ENCODE peak calls at places on chromosomes 3 and 15, in seven cellular contexts. R, S, D, T, Z, O and B are unnamed samples. For H3K36me3, the result is how much of the 10 kb centered on the place peaks cover.

GRCh38 chr3:149784064-149784704 is 8.2 kb downstream of the ANKUB1 start:
- DNase-seq in R (no peak), S (no peak), D (no peak), T (no peak), Z (peak), O (no peak), B (no peak)

GRCh38 chr15:62928242-62928995 is 114.1 kb upstream of the TPM1 start:
- DNase-seq in R (no peak), S (peak), D (no peak), T (peak), Z (peak), O (peak), B (peak)

GRCh38 chr15:75193976-75194375 is 7.7 kb upstream of the C15orf39 start:
- DNase-seq in R (no peak), S (no peak), D (no peak), T (no peak), Z (no peak), O (no peak), B (no peak)

GRCh38 chr3:492586-493296 is 296.2 kb downstream of the CHL1 start:
- DNase-seq in R (no peak), S (no peak), D (no peak), T (peak), Z (no peak), O (no peak), B (no peak)

GRCh38 chr3:4804161-4805058 is 174.8 kb upstream of the BHLHE40 start:
- DNase-seq in R (no peak), S (no peak), D (no peak), T (no peak), Z (no peak), O (no peak), B (no peak)

GRCh38 chr3:135242285-135242684 is 447.2 kb downstream of the EPHB1 start:
- DNase-seq in R (no peak), S (no peak), D (no peak), T (no peak), Z (no peak), O (no peak), B (no peak)

GRCh38 chr3:64022451-64023186 is 675 bp downstream of the PSMD6 start:
- DNase-seq in R (no peak), S (no peak), D (peak), T (peak), Z (no peak), O (peak), B (no peak)

GRCh38 chr3:142853270-142854163 is 35.4 kb downstream of the PCOLCE2 start:
- DNase-seq in R (no peak), S (no peak), D (no peak), T (peak), Z (peak), O (no peak), B (peak)

GRCh38 chr3:113117511-113118302 is 93.7 kb upstream of the BOC start:
- DNase-seq in R (no peak), S (no peak), D (no peak), T (peak), Z (peak), O (no peak), B (no peak)

DNA sequence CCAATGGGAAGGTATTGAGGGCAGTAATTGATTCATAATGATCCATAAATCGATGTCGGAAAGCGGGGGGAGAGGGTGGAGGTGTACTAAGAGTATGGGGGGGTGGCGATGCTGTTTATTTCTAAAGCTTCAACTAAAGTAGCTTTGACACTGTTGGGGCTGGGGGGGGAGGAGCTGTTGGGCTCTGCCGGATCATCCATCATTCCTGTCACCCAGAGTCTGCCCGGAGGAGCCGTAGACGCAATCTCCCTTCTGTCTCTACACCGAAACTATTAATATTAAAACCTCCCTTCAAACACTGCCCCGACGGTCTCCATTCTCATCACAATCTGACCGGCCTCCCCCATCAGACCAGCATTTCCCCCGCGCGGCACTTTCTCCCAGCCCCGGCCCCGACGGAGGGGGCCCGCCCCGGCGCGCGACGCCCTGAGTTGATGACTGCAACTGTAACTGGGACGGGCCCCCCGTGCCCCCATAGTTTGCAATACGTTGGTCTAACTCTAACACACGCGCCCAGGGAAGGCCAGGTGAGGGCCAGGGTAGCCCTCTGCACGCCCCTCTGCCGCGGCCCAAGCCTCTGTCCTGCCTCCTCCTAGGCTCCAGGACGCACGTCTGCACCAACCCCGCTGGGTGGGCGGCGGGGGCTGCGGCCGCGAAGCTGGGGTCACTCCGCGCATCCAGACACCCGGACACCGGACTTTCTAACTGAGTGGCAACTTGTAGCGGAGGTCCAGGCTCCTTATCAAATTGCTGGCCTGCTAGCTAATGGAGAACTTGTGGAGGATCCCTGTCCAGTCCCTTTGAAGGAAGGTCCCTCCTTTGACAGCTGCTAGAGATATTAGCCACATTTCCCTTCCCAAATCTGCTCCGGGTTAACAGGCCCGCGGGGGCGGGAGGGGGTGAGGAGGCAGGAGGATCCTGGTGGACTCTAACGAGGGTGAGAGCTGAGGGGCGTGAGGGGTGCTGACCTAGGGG is 212.0 kb downstream of the MEIS2 start:
- DNase-seq in R (no peak), S (no peak), D (no peak), T (no peak), Z (peak), O (no peak), B (no peak)
- H3K4me3 ChIP-seq in R (no peak), S (no peak), D (no peak), T (no peak), Z (peak), O (no peak), B (no peak)

GRCh38 chr15:64092864-64093626 is 593 bp downstream of the CIAO2A start:
- DNase-seq in R (peak), S (peak), D (peak), T (no peak), Z (peak), O (peak), B (no peak)
- TF ChIP-seq CTCF in R (no peak), S (no peak), D (no peak), T (no peak), Z (no peak), O (no peak), B (no peak)

GRCh38 chr15:52217186-52217585 is 26.0 kb upstream of the GNB5 start:
- DNase-seq in R (no peak), S (no peak), D (peak), T (peak), Z (no peak), O (no peak), B (no peak)

GRCh38 chr15:52221730-52222129 is 30.5 kb upstream of the GNB5 start:
- DNase-seq in R (no peak), S (no peak), D (no peak), T (no peak), Z (no peak), O (no peak), B (no peak)

GRCh38 chr15:52220896-52221660 is 29.9 kb upstream of the GNB5 start:
- DNase-seq in R (no peak), S (no peak), D (no peak), T (no peak), Z (no peak), O (no peak), B (no peak)

GRCh38 chr15:52218816-52219215 is 27.6 kb upstream of the GNB5 start:
- DNase-seq in R (no peak), S (no peak), D (no peak), T (no peak), Z (no peak), O (no peak), B (no peak)

GRCh38 chr15:52220251-52220650 is 29.1 kb upstream of the GNB5 start:
- DNase-seq in R (no peak), S (no peak), D (no peak), T (no peak), Z (no peak), O (no peak), B (no peak)
- H3K36me3 ChIP-seq in R (under half), S (under half), D (under half), T (under half), Z (under half), O (under half), B (under half)

DNA sequence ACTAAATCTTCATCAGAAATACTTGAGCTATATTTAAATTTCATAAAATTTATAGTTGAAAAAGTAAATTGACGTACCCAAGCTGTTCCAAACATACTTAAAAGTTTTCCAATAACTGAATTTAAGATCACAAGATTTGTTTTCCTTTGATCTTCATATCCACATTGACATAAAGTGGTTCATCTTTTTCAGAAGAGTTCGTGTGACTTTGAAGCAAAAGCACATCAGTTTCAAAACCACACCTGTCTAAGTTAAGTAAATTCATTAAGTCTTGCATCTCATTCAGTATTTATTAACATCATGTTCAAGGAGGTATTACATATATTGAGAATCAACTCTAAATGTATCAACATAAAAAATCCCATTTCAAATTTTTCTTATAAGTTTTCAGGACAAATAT is 79.5 kb downstream of the BFSP2 start:
- DNase-seq in R (no peak), S (no peak), D (no peak), T (no peak), Z (no peak), O (no peak), B (no peak)
- H3K4me3 ChIP-seq in R (no peak), S (no peak), D (no peak), T (no peak), Z (no peak), O (no peak), B (no peak)

DNA sequence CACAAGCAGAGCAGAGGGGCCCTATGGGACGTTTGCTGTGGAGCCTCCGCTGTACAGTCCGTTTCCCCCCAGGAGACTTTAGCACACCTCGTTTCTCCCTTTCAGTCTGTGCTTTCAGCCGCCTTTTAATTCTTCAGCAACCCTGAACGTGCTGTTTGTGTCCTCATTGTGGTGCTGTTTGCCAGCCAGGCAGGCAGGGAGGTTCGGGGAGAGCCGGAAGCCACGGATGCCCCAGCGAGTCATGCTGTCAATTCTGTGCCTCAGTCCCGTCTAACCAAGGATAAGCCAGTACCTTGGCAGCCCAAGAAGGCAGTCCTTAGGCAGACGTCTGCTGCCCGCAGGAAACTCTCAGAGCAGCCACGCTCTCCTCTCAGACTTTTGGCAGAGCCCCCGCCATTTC is 158.7 kb downstream of the UACA start:
- DNase-seq in R (no peak), S (no peak), D (no peak), T (peak), Z (no peak), O (no peak), B (no peak)
- TF ChIP-seq CTCF in R (no peak), S (no peak), D (no peak), T (peak), Z (no peak), O (peak), B (peak)